ENCODE peak calls at places on chromosomes 13 and 19, in nine cellular contexts. D, M, A, U, X, J, O, I and K are unnamed samples.

GRCh38 chr13:84684804-84685203 is 802.5 kb upstream of the SLITRK1 start:
- DNase-seq in D (no peak), M (no peak), A (no peak), U (no peak), X (no peak), J (no peak), O (no peak), I (no peak), K (no peak)

GRCh38 chr19:35493971-35494370 is 3.7 kb upstream of the KRTDAP start:
- DNase-seq in D (no peak), M (no peak), A (no peak), U (no peak), X (no peak), J (no peak), O (no peak), I (no peak), K (no peak)

GRCh38 chr19:7366701-7367420 is 18.1 kb downstream of the ARHGEF18 start:
- DNase-seq in D (peak; percentile 59), M (no peak), A (no peak), U (no peak), X (no peak), J (peak; percentile 50), O (no peak), I (no peak), K (no peak)

GRCh38 chr19:2290441-2291184 is 8.6 kb upstream of the PEAK3 start:
- DNase-seq in D (no peak), M (no peak), A (no peak), U (no peak), X (no peak), J (peak; percentile 58), O (no peak), I (peak; percentile 39), K (no peak)

GRCh38 chr13:44142540-44142867 is 231.1 kb upstream of the SERP2 start:
- DNase-seq in D (no peak), M (no peak), A (no peak), U (no peak), X (no peak), J (no peak), O (no peak), I (peak; percentile 8), K (no peak)

GRCh38 chr13:113777311-113778260 is 18.6 kb downstream of the TMEM255B start:
- DNase-seq in D (no peak), M (no peak), A (no peak), U (no peak), X (peak; percentile 48), J (no peak), O (no peak), I (no peak), K (no peak)

GRCh38 chr13:39100996-39101751 is 62.9 kb downstream of the NHLRC3 start:
- DNase-seq in D (no peak), M (no peak), A (no peak), U (no peak), X (no peak), J (no peak), O (no peak), I (no peak), K (no peak)

GRCh38 chr19:55304279-55304978 is 20.6 kb downstream of the BRSK1 start:
- DNase-seq in D (no peak), M (no peak), A (no peak), U (no peak), X (no peak), J (peak; percentile 65), O (no peak), I (peak; percentile 45), K (peak; percentile 46)

GRCh38 chr19:48085904-48086864 is 24.4 kb downstream of the PLA2G4C start:
- DNase-seq in D (no peak), M (no peak), A (no peak), U (no peak), X (no peak), J (no peak), O (no peak), I (peak; percentile 7), K (no peak)

GRCh38 chr13:99983401-99984133 is 2.0 kb downstream of the ZIC2 start:
- DNase-seq in D (no peak), M (no peak), A (no peak), U (no peak), X (no peak), J (no peak), O (no peak), I (no peak), K (no peak)